ENCODE peak calls at places on chromosomes 4 and X, in ten cellular contexts. Y, F, E, K, G, D, T, O, R and N are unnamed samples. For H3K9me3, the result is how much of the 10 kb centered on the place peaks cover.

GRCh38 chr4:149708513-149709175 is 107.0 kb downstream of the IQCM start:
- DNase-seq in O (no peak), F (no peak), T (no peak), D (no peak), E (no peak), Y (no peak), K (no peak), R (no peak), G (no peak), N (no peak)

GRCh38 chr4:107760281-107760947 is 40.4 kb upstream of the PAPSS1 start:
- DNase-seq in Y (no peak), E (peak), R (no peak), K (no peak), T (no peak), F (peak), D (no peak), G (no peak), O (no peak), N (no peak)

GRCh38 chr4:532588-533317 is 33.7 kb downstream of the PIGG start:
- DNase-seq in F (no peak), K (no peak), G (no peak), R (no peak), D (no peak), O (peak), T (no peak), Y (no peak), E (peak), N (no peak)

GRCh38 chr4:145732416-145732815 is 52.5 kb downstream of the C4orf51 start:
- DNase-seq in E (no peak), T (no peak), K (no peak), D (no peak), Y (no peak), O (no peak), R (no peak), G (no peak), F (peak), N (no peak)

GRCh38 chr4:47215759-47216158 is 184.4 kb downstream of the GABRB1 start:
- DNase-seq in Y (no peak), E (no peak), F (no peak), K (no peak), T (no peak), O (no peak), R (no peak), G (no peak), D (no peak), N (no peak)

GRCh38 chr4:103306870-103307345 is 108.8 kb upstream of the CENPE start:
- DNase-seq in T (no peak), Y (no peak), G (peak), O (no peak), D (no peak), K (no peak), F (peak), R (no peak), E (peak), N (no peak)

GRCh38 chr4:149823770-149824221 is 8.2 kb upstream of the IQCM start:
- DNase-seq in G (no peak), Y (no peak), R (no peak), F (no peak), D (no peak), E (no peak), O (no peak), K (no peak), T (no peak), N (no peak)

GRCh38 chr4:24752140-24752539 is 43.2 kb upstream of the SOD3 start:
- DNase-seq in F (no peak), T (no peak), Y (no peak), R (no peak), G (no peak), D (no peak), O (no peak), E (no peak), K (no peak), N (no peak)

GRCh38 chr4:2040391-2041233 is 18.5 kb upstream of the NAT8L start:
- DNase-seq in F (no peak), E (peak), Y (no peak), D (peak), T (no peak), R (no peak), K (no peak), O (peak), G (no peak), N (no peak)

GRCh38 chrX:150449313-150449712 is 86.2 kb downstream of the MAMLD1 start:
- DNase-seq in T (no peak), K (no peak), F (no peak), G (no peak), D (no peak), R (no peak), O (no peak), E (no peak), Y (no peak), N (no peak)

GRCh38 chr4:43047044-43047443 is 154.5 kb downstream of the GRXCR1 start:
- DNase-seq in G (no peak), T (no peak), O (no peak), F (no peak), R (no peak), E (no peak), D (no peak), K (no peak), Y (no peak), N (no peak)

GRCh38 chr4:11773798-11774197 is 345.1 kb upstream of the HS3ST1 start:
- DNase-seq in E (no peak), F (no peak), K (no peak), O (no peak), R (no peak), Y (no peak), T (no peak), G (no peak), D (no peak), N (no peak)
- H3K9me3 ChIP-seq in E (under half), F (under half), K (under half), O (under half), R (under half), Y (under half), T (under half), G (under half), D (under half), N (under half)

GRCh38 chr4:15874671-15875070 is 63.9 kb downstream of the FGFBP1 start:
- DNase-seq in O (no peak), Y (no peak), E (no peak), R (no peak), G (no peak), F (no peak), T (peak), K (no peak), D (no peak), N (no peak)
- TF ChIP-seq CTCF in O (no peak), Y (no peak), E (no peak), R (no peak), G (no peak), F (no peak), T (no peak), K (no peak), D (no peak), N (no peak)

GRCh38 chr4:53321151-53321987 is 44.5 kb downstream of the SCFD2 start:
- DNase-seq in K (no peak), F (no peak), D (no peak), Y (no peak), T (no peak), E (no peak), G (no peak), O (no peak), R (no peak), N (no peak)
- H3K4me3 ChIP-seq in K (no peak), F (no peak), D (no peak), Y (no peak), T (peak), E (peak), G (no peak), O (no peak), R (peak), N (no peak)

DNA sequence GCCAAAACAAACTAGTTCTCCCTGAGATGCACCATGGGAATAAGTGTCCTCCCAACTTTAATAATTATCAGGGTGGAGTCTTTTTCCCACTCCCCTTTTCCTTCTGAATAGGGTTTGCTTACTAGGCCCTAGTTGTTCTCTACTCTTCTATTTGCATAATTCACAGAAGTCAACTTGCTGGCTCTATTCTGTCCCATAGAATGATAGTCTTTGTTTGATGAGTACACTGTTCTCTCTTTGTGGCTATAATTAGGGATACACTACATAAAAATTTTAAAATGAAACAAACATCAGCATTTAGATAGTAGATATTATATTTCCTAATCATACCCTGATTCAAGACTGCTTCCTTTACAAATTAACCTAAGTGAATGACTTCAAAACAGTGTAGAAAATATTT is 10.3 kb downstream of the PDHA2 start:
- DNase-seq in K (no peak), D (no peak), T (no peak), E (no peak), G (no peak), R (no peak), O (no peak), Y (no peak), F (no peak), N (no peak)
- H3K9me3 ChIP-seq in K (under half), D (under half), T (under half), E (under half), G (under half), R (under half), O (under half), Y (under half), F (under half), N (under half)

DNA sequence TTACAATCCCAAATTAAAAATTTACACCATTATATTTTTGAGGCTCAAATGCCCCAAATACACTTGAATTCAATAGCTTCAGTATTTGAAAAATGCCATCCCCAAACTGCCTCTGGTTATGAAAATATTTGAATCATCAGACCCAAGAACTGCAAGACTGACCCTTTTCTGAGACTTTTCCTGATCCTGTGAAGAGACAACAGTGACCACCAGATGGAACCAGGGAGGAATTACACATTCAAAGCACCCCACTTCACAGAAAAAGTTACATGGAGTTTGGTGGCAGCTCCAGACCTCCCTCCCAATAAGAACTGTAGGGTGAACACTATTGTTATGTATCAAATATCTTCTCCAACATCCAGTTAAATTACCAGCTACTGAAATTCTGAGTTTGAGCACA is 44.0 kb upstream of the SCD5 start:
- DNase-seq in R (no peak), E (peak), K (no peak), F (no peak), T (no peak), G (no peak), Y (no peak), D (no peak), O (no peak), N (no peak)
- TF ChIP-seq CTCF in R (no peak), E (peak), K (no peak), F (no peak), T (no peak), G (no peak), Y (peak), D (no peak), O (no peak), N (no peak)

DNA sequence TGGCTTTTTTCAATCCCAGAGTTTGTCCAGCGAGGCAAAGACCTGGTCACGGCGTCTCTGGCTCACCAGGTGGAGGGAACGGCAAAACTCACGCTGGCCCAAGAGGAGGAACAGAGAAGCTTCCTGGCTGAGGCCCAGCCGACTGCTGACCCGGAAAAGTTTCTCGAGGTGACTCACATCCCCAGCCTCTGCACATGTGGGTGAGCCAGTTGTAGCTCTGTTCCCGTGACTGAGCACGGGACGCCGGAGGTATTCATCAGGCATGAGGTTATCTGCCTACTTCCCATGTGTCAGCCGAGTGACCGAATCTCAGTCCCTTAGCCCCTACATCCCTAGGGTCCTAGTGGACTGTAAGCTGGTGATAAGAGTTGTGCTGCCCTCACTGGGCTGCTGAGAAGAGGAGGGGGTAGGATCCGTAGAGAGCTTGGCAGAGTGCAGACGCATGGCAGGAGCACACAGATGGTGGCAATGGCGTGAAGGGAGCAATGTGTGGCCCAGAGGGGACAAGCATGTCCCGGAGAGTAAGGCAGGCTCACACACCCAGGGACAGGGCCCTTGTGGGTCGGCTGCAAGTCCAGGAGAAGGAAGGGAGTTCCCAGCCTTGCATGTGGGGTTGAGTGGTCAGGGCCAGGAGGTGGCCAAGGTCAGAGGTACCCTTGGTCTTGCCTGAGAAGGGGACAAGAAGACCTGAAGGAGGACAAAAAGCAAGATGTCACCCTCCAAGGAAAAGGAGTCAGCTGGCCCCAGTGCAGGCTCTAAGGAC is 42.9 kb downstream of the EVC start:
- DNase-seq in K (no peak), T (no peak), E (no peak), R (no peak), F (no peak), D (peak), Y (no peak), O (no peak), G (peak), N (no peak)
- H3K4me3 ChIP-seq in K (no peak), T (no peak), E (no peak), R (no peak), F (no peak), D (no peak), Y (no peak), O (no peak), G (no peak), N (no peak)

GRCh38 chr4:126526335-126526734 is 1106.4 kb upstream of the INTU start:
- DNase-seq in O (no peak), K (no peak), D (no peak), T (no peak), F (no peak), Y (no peak), G (no peak), R (no peak), E (no peak), N (no peak)
- H3K9me3 ChIP-seq in O (under half), K (under half), D (under half), T (under half), F (under half), Y (under half), G (under half), R (under half), E (under half), N (under half)

GRCh38 chr4:99615210-99615834 is 40.7 kb downstream of the MTTP start:
- DNase-seq in D (no peak), K (no peak), R (no peak), G (no peak), Y (no peak), F (no peak), E (peak), T (no peak), O (no peak), N (no peak)
- TF ChIP-seq CTCF in D (no peak), K (no peak), R (no peak), G (no peak), Y (no peak), F (no peak), E (no peak), T (no peak), O (no peak), N (no peak)

DNA sequence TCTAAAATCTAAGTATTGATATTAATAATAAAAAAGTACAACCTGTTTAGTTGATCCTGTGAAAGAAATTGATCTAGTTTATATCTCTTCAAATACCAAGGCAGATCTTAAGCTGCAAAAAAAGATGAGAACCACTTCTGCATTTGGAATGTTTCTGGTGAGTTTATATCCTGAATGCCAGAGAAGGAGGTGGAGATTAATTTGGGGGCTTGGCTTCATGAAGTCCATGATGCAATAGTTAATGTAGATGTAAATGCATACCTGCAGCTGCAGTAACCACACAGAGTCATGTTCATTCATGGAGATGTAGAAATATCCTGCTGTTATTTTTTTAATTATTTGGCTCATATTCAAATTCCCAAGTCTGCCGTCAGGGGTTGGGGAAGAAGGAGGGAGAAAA is at the start of gene SULT1E1:
- DNase-seq in O (no peak), T (no peak), E (no peak), D (no peak), K (no peak), G (no peak), F (no peak), R (no peak), Y (no peak), N (no peak)
- H3K4me3 ChIP-seq in O (no peak), T (no peak), E (peak), D (no peak), K (no peak), G (no peak), F (no peak), R (no peak), Y (no peak), N (no peak)

GRCh38 chrX:82658492-82658891 is 849.6 kb upstream of the POU3F4 start:
- DNase-seq in O (no peak), E (no peak), R (no peak), T (no peak), D (no peak), G (no peak), Y (no peak), K (no peak), F (no peak), N (no peak)
- H3K9me3 ChIP-seq in O (under half), E (under half), R (under half), T (under half), D (under half), G (under half), Y (under half), K (under half), F (under half), N (under half)